ENCODE peak calls at places on chromosome 11, in ten cellular contexts. U, K, B, P, E, J, O, W, A and R are unnamed samples.

GRCh38 chr11:66360406-66361073 is 11.0 kb downstream of the SLC29A2 start:
- DNase-seq in U (no peak), K (no peak), B (no peak), P (peak), E (no peak), J (no peak), O (no peak), W (no peak), A (no peak), R (no peak)

GRCh38 chr11:86182976-86183584 is 61.5 kb upstream of the EED start:
- DNase-seq in U (no peak), K (peak), B (peak), P (no peak), E (no peak), J (no peak), O (no peak), W (peak), A (no peak), R (no peak)

GRCh38 chr11:75783416-75784084 is 15.0 kb downstream of the DGAT2 start:
- DNase-seq in U (no peak), K (no peak), B (no peak), P (no peak), E (no peak), J (no peak), O (no peak), W (no peak), A (no peak), R (no peak)

GRCh38 chr11:125281831-125282595 is 117.5 kb downstream of the PKNOX2 start:
- DNase-seq in U (no peak), K (no peak), B (no peak), P (no peak), E (no peak), J (no peak), O (no peak), W (peak), A (no peak), R (no peak)

GRCh38 chr11:73308003-73308962 is at the start of gene ARHGEF17:
- DNase-seq in U (peak), K (peak), B (peak), P (peak), E (no peak), J (peak), O (peak), W (peak), A (peak), R (peak)

GRCh38 chr11:35491231-35491871 is 34.1 kb downstream of the PAMR1 start:
- DNase-seq in U (no peak), K (peak), B (no peak), P (no peak), E (no peak), J (peak), O (no peak), W (no peak), A (no peak), R (no peak)

GRCh38 chr11:119055901-119056300 is 1.1 kb downstream of the HYOU1 start:
- DNase-seq in U (no peak), K (peak), B (peak), P (no peak), E (no peak), J (peak), O (no peak), W (peak), A (no peak), R (no peak)

GRCh38 chr11:10457901-10458300 is 2.8 kb downstream of the AMPD3 start:
- DNase-seq in U (no peak), K (no peak), B (no peak), P (no peak), E (no peak), J (no peak), O (no peak), W (no peak), A (no peak), R (no peak)

GRCh38 chr11:43830928-43831440 is 49.6 kb upstream of the ALKBH3 start:
- DNase-seq in U (no peak), K (peak), B (no peak), P (no peak), E (no peak), J (peak), O (no peak), W (peak), A (no peak), R (no peak)

GRCh38 chr11:119739021-119739703 is 10.2 kb upstream of the NECTIN1 start:
- DNase-seq in U (no peak), K (no peak), B (no peak), P (no peak), E (no peak), J (no peak), O (no peak), W (no peak), A (no peak), R (no peak)

GRCh38 chr11:92449222-92449621 is 224.6 kb downstream of the FAT3 start:
- DNase-seq in U (no peak), K (no peak), B (no peak), P (no peak), E (no peak), J (no peak), O (no peak), W (peak), A (no peak), R (no peak)

GRCh38 chr11:1546077-1546535 is 26.0 kb downstream of the DUSP8 start:
- DNase-seq in U (no peak), K (no peak), B (no peak), P (no peak), E (no peak), J (no peak), O (no peak), W (no peak), A (no peak), R (no peak)